ENCODE peak calls at places on chromosome 15, in four cellular contexts. R is fibroblast of mammary gland, C is coronary artery, E is H9. X is an unnamed sample.

GRCh38 chr15:81893182-81893833 is 152.5 kb downstream of the MEX3B start:
- DNase-seq in C (no peak), E (no peak), R (no peak), X (no peak)

GRCh38 chr15:63698731-63699130 is 101.5 kb downstream of the FBXL22 start:
- DNase-seq in E (no peak), R (no peak), C (no peak), X (no peak)

GRCh38 chr15:60555814-60556213 is 76.9 kb upstream of the ICE2 start:
- DNase-seq in R (no peak), C (no peak), E (no peak), X (no peak)

GRCh38 chr15:33729648-33730047 is 238.6 kb upstream of the CHRM5 start:
- DNase-seq in C (no peak), R (peak), E (no peak), X (peak)

GRCh38 chr15:34011476-34011875 is 27.5 kb downstream of the AVEN start:
- DNase-seq in R (no peak), C (no peak), E (no peak), X (no peak)

GRCh38 chr15:66865622-66866611 is 163.9 kb downstream of the SMAD6 start:
- DNase-seq in E (peak), R (no peak), C (peak), X (no peak)

GRCh38 chr15:57526615-57527014 is 65.1 kb upstream of the MYZAP start:
- DNase-seq in E (no peak), C (no peak), R (no peak), X (no peak)

GRCh38 chr15:60673918-60674558 is 195.1 kb upstream of the ICE2 start:
- DNase-seq in C (peak), E (no peak), R (peak), X (peak)

GRCh38 chr15:57537951-57538506 is 53.7 kb upstream of the MYZAP start:
- DNase-seq in E (no peak), R (no peak), C (no peak), X (no peak)

GRCh38 chr15:49036650-49037545 is 9.3 kb downstream of the SECISBP2L start:
- DNase-seq in E (no peak), C (no peak), R (peak), X (no peak)

GRCh38 chr15:68445351-68445750 is 13.4 kb upstream of the ITGA11 start:
- DNase-seq in R (no peak), C (peak), E (no peak), X (no peak)

GRCh38 chr15:29089731-29090616 is 179.6 kb downstream of the NSMCE3 start:
- DNase-seq in R (peak), C (no peak), E (no peak), X (no peak)

GRCh38 chr15:89743594-89743993 is 7.5 kb downstream of the MESP1 start:
- DNase-seq in E (no peak), R (no peak), C (no peak), X (no peak)

GRCh38 chr15:26294062-26294689 is 431.0 kb upstream of the ATP10A start:
- DNase-seq in R (no peak), C (no peak), E (peak), X (no peak)
- TF ChIP-seq CTCF in R (no peak), C (no peak), E (peak), X (no peak)

DNA sequence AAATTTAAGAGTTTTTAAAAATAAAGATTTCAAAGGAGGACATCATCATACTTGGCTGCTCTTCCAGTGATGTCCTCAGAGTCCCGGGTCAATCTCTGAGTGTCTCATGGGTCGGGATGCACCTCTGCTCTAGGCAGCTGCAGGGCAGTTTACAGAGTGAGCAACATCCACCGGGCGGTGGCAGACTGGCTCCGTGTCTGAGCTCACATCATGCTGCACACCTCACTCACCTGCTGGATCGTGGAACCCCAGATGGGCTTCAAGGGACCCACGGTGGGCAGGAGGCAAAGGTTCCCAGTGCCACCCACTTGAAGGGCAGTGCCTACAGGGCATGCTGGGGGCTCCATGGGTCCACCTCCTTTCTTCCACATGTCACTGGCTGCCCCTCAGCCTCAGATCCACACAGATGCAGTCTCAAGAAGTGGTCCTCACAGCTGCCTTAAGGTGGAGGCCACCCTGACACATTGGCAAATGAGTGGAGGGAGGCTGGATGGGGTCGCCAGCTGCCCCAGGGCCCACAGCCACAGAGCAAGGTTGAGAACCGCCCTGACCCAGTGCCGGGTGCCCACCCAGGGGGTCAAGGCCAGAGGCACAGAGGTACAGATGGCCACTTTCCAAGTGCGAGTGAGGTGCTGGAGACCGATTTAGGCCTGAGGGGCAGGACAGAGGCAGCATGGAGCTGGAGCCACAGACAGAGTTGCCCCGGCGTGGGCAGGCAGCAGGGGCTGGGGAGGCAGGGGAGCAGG is 25.2 kb downstream of the CYFIP1 start:
- DNase-seq in C (no peak), E (no peak), R (no peak), X (no peak)
- TF ChIP-seq CTCF in C (no peak), E (no peak), R (no peak), X (no peak)

DNA sequence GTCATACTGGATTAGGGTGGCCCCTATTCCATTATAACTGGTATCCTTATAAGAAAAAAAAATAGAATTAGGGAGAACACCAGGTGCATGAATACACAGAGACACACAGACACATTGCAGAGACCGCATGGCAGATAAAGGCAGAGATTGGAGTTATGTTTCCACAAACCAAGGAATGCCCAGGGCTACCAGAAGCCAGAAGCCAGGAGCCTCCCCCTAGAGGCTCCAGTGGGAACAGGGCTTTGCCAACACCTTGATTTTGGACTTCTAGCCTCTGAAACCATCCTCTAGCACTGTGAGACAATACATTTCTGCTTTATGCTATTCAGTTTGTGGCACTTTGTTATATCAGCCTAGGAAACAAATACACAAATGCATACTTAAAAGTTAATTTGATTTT is 10.4 kb downstream of the GOLM2 start:
- DNase-seq in C (no peak), E (peak), R (peak), X (peak)
- TF ChIP-seq CTCF in C (no peak), E (peak), R (peak), X (peak)

GRCh38 chr15:41806291-41807181 is 21.4 kb upstream of the JMJD7 start:
- DNase-seq in E (peak), R (no peak), C (no peak), X (peak)
- TF ChIP-seq CTCF in E (peak), R (no peak), C (no peak), X (peak)

GRCh38 chr15:37679627-37680026 is 254.8 kb upstream of the TMCO5A start:
- DNase-seq in C (no peak), E (no peak), R (no peak), X (no peak)

GRCh38 chr15:37678124-37678523 is 256.3 kb upstream of the TMCO5A start:
- DNase-seq in C (no peak), E (peak), R (no peak), X (no peak)

DNA sequence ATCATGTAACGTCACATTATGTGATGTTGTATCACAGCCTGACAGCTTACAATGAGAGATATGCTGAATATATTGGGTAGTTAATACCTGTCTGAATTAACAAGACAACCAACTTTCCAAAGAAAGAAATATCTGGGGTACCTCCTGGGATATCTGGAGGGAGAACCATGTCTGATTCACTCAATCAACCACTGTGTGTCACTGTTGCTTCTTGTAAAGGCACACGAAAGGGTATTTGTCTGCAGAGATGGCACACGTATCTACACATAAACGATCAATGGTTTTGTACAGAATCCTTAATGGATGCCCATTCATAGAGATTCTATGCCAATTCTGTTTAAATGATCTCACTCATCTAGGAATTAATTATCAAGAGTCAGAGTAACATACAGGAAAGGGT is 252.1 kb upstream of the TMCO5A start:
- DNase-seq in C (no peak), R (peak), E (peak), X (peak)
- TF ChIP-seq CTCF in C (no peak), R (peak), E (peak), X (no peak)

GRCh38 chr15:38259134-38259533 is 6.5 kb downstream of the SPRED1 start:
- DNase-seq in C (no peak), R (no peak), E (no peak), X (no peak)

GRCh38 chr15:38263996-38264395 is 11.4 kb downstream of the SPRED1 start:
- DNase-seq in E (no peak), R (peak), C (no peak), X (no peak)

GRCh38 chr15:38257676-38258075 is 5.0 kb downstream of the SPRED1 start:
- DNase-seq in R (no peak), E (no peak), C (no peak), X (peak)

GRCh38 chr15:38255690-38256089 is 3.1 kb downstream of the SPRED1 start:
- DNase-seq in C (no peak), E (no peak), R (no peak), X (no peak)

GRCh38 chr15:38260077-38260476 is 7.4 kb downstream of the SPRED1 start:
- DNase-seq in E (no peak), R (peak), C (no peak), X (no peak)
- TF ChIP-seq CTCF in E (peak), R (no peak), C (no peak), X (no peak)

DNA sequence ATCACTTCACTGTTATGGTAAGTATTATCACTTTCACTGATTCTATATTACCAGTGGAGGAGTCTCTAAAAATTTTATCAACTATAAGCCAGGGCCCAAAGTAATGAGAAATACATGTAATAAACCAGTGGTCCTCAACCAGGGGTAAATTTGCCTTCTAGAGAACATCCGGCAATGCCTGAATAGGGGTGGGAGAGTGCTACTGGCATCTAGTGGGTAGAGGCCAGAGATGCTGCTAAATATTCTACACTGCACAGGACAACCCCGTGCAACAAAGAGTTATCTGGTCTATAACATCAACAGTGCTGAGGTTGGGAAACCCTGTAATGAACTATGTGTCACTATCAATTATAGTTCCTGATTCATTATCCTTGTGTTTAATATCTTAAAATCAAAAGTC is 2.2 kb downstream of the LYSMD2 start:
- DNase-seq in R (no peak), E (no peak), C (no peak), X (no peak)
- TF ChIP-seq CTCF in R (peak), E (peak), C (no peak), X (no peak)

X was measured in MCF 10A.